ENCODE peak calls at places on chromosome 7, in six cellular contexts. R is H9, P is trophoblast cell, U is mesenchymal stem cell, J is H1, S is mesendoderm. Z is an unnamed sample.

GRCh38 chr7:22154130-22154529 is 202.8 kb downstream of the RAPGEF5 start:
- DNase-seq in U (no peak), S (peak), J (no peak), P (peak), R (no peak), Z (no peak)

GRCh38 chr7:27994639-27995038 is 186.0 kb downstream of the JAZF1 start:
- DNase-seq in S (no peak), U (peak), J (no peak), R (no peak), P (no peak), Z (peak)

GRCh38 chr7:107703219-107703618 is 40.7 kb upstream of the CBLL1 start:
- DNase-seq in J (no peak), S (no peak), P (no peak), R (no peak), U (no peak), Z (no peak)

GRCh38 chr7:140079121-140079536 is 16.4 kb upstream of the PARP12 start:
- DNase-seq in P (no peak), J (peak), U (peak), R (peak), S (peak), Z (peak)

GRCh38 chr7:84106291-84106690 is 88.3 kb downstream of the SEMA3A start:
- DNase-seq in P (peak), U (no peak), S (no peak), R (no peak), J (no peak), Z (no peak)

GRCh38 chr7:23383225-23383624 is 84.1 kb downstream of the MALSU1 start:
- DNase-seq in R (no peak), J (no peak), S (no peak), U (peak), P (no peak), Z (peak)

GRCh38 chr7:78734626-78735025 is 718.8 kb downstream of the MAGI2 start:
- DNase-seq in P (no peak), J (no peak), R (no peak), U (no peak), S (no peak), Z (no peak)

GRCh38 chr7:150363872-150364271 is 4.8 kb upstream of the REPIN1 start:
- DNase-seq in P (peak), S (no peak), J (no peak), R (no peak), U (no peak), Z (no peak)

GRCh38 chr7:31782411-31782991 is 95.5 kb downstream of the PPP1R17 start:
- DNase-seq in P (peak), S (peak), R (peak), U (peak), J (no peak), Z (peak)

GRCh38 chr7:149281508-149282330 is 19.7 kb downstream of the ZNF783 start:
- DNase-seq in U (no peak), J (no peak), R (no peak), P (no peak), S (no peak), Z (no peak)

GRCh38 chr7:73701357-73701995 is 18.0 kb downstream of the STX1A start:
- DNase-seq in P (peak), S (peak), J (peak), R (peak), U (peak), Z (peak)

GRCh38 chr7:131249003-131249402 is 78.7 kb upstream of the MKLN1 start:
- DNase-seq in J (no peak), S (peak), P (peak), U (peak), R (no peak), Z (peak)

GRCh38 chr7:42143605-42144252 is 93.3 kb downstream of the GLI3 start:
- DNase-seq in J (no peak), R (no peak), U (no peak), S (no peak), P (no peak), Z (peak)

GRCh38 chr7:86848226-86848625 is 204.5 kb downstream of the GRM3 start:
- DNase-seq in U (no peak), R (no peak), J (no peak), P (peak), S (no peak), Z (no peak)

GRCh38 chr7:130909161-130909836 is 175.3 kb upstream of the KLF14 start:
- DNase-seq in U (no peak), R (no peak), J (no peak), P (no peak), S (no peak), Z (no peak)

GRCh38 chr7:73809454-73810090 is 21.2 kb upstream of the CLDN4 start:
- DNase-seq in U (no peak), J (no peak), R (peak), P (peak), S (no peak), Z (no peak)

GRCh38 chr7:6395898-6396582 is 51.7 kb downstream of the DAGLB start:
- DNase-seq in U (no peak), J (no peak), S (no peak), R (no peak), P (no peak), Z (no peak)

GRCh38 chr7:74475243-74475986 is 21.7 kb downstream of the GTF2IRD1 start:
- DNase-seq in J (no peak), P (peak), S (no peak), R (no peak), U (no peak), Z (no peak)

GRCh38 chr7:140261522-140261921 is 84.7 kb upstream of the KDM7A start:
- DNase-seq in P (no peak), S (no peak), R (no peak), U (no peak), J (no peak), Z (no peak)

GRCh38 chr7:44381494-44382220 is 56.3 kb upstream of the CAMK2B start:
- DNase-seq in P (no peak), J (peak), S (no peak), R (peak), U (no peak), Z (no peak)

GRCh38 chr7:44380179-44380830 is 54.9 kb upstream of the CAMK2B start:
- DNase-seq in S (no peak), R (no peak), U (no peak), P (no peak), J (peak), Z (no peak)

GRCh38 chr7:44382459-44383300 is 57.3 kb upstream of the CAMK2B start:
- DNase-seq in R (peak), P (no peak), J (peak), U (peak), S (no peak), Z (peak)

GRCh38 chr7:44379366-44380178 is 54.2 kb upstream of the CAMK2B start:
- DNase-seq in U (peak), P (no peak), R (peak), J (peak), S (no peak), Z (peak)

GRCh38 chr7:44380831-44381493 is 55.6 kb upstream of the CAMK2B start:
- DNase-seq in J (peak), P (no peak), U (peak), R (peak), S (no peak), Z (peak)
- H4K8ac ChIP-seq in J (no peak), P (no peak), U (no peak), R (no peak), S (no peak), Z (peak)

GRCh38 chr7:265192-265997 is 24.6 kb upstream of the FOXL3 start:
- DNase-seq in U (no peak), S (no peak), J (no peak), P (no peak), R (no peak), Z (no peak)

GRCh38 chr7:266851-267840 is 22.8 kb upstream of the FOXL3 start:
- DNase-seq in P (peak), R (peak), J (peak), U (no peak), S (peak), Z (no peak)

GRCh38 chr7:264541-265191 is 25.3 kb upstream of the FOXL3 start:
- DNase-seq in J (no peak), P (no peak), U (no peak), R (no peak), S (no peak), Z (no peak)

GRCh38 chr7:268991-269390 is 21.0 kb upstream of the FOXL3 start:
- DNase-seq in J (no peak), R (no peak), S (no peak), U (no peak), P (no peak), Z (no peak)

GRCh38 chr7:265998-266850 is 23.7 kb upstream of the FOXL3 start:
- DNase-seq in U (no peak), P (no peak), R (no peak), J (no peak), S (no peak), Z (no peak)
- H4K8ac ChIP-seq in U (no peak), P (no peak), R (no peak), J (no peak), S (no peak), Z (no peak)

DNA sequence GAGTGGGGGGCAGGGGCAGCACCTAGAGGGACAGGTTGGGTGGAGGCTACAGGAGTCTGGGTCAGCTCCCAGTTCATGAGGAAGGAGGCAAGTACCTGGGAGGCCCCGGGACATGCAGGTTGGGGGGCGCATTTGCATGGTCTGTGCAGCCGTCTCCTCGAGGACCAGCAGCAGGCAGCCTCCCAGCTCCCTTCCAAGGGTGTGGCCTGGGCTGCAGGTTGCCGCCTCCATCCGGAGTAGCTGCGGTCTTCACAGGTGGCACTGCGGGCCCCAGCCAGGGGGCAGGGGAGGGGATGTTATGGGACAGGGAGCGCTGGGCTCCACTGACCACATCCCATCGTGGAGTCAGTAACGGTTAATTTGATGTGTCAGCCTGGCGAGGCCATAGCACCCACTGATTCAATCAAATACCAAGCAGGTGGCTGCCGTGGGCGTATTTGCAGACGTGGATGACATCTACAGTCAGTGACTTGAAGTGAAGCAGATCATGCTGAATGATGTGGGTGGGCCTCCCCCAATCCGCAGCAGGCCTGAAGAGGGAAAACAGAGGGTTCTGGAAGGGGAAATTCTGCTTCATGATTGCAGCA is 81.7 kb downstream of the PRKAG2 start:
- DNase-seq in R (no peak), S (no peak), J (no peak), U (no peak), P (peak), Z (no peak)
- H4K8ac ChIP-seq in R (no peak), S (no peak), J (no peak), U (no peak), P (no peak), Z (no peak)

DNA sequence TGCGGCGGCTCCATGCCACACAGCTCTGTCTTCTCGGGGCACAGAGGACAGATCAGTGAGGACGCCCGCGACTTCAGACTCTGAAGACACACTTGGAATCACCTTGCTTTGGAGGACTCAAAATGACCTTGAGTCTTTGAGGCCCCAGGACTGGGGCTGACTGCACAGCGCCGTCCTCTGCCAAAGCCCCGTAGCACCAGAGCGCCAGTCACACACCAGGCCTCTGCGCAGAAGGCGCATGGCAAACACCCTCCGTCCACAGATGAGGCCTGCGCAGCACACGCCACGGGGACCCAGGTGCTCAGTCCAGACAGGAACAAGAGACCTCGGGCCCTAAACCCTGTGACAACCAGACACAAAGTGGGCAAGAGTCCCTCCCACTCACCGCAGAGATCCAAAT is 134.7 kb downstream of the MAD1L1 start:
- DNase-seq in R (no peak), J (no peak), P (no peak), S (no peak), U (no peak), Z (no peak)
- H4K8ac ChIP-seq in R (no peak), J (peak), P (no peak), S (no peak), U (no peak), Z (no peak)

GRCh38 chr7:1434891-1435670 is 24.2 kb downstream of the MICALL2 start:
- DNase-seq in J (no peak), R (no peak), P (no peak), S (no peak), U (no peak), Z (no peak)

GRCh38 chr7:1433128-1433920 is 25.9 kb downstream of the MICALL2 start:
- DNase-seq in U (no peak), J (no peak), R (no peak), P (no peak), S (no peak), Z (no peak)

GRCh38 chr7:1432411-1433082 is 26.7 kb downstream of the MICALL2 start:
- DNase-seq in J (peak), P (peak), S (peak), R (peak), U (peak), Z (peak)

GRCh38 chr7:1436608-1437007 is 22.7 kb downstream of the MICALL2 start:
- DNase-seq in J (no peak), S (no peak), U (no peak), P (peak), R (no peak), Z (no peak)

DNA sequence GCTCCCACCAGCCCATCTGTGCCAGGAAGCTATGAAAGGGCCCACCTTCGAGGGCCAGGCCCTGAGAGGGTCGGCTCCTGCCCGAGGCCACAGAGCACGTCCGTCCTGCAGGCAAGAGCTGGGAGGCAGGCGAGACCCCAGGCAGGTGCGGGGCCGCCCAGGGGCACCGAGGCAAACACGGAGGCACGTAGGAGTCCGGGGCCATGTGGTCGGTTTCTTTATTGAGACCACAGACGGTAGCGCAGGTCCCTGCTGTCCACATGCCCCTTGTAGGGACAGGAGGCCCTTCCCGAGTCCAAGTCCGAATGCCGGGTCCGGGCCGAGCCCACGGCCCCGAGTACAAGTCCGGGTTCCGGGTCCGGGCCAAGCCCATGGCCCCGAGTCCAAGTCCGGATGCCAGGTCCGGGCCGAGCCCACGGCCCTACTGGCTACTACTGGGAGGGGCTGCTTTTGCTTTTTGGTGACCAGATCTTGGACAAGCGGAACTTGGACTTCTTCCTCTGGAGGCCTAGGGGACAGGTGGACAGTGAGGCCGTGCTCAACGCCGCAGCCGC is 25.0 kb downstream of the MICALL2 start:
- DNase-seq in R (no peak), U (no peak), S (no peak), J (no peak), P (no peak), Z (no peak)
- H4K8ac ChIP-seq in R (no peak), U (no peak), S (no peak), J (no peak), P (no peak), Z (no peak)

GRCh38 chr7:44956157-44956766 is 22.6 kb downstream of the MYO1G start:
- DNase-seq in R (no peak), S (no peak), P (no peak), U (no peak), J (no peak), Z (no peak)
- H4K8ac ChIP-seq in R (no peak), S (no peak), P (no peak), U (no peak), J (no peak), Z (no peak)

DNA sequence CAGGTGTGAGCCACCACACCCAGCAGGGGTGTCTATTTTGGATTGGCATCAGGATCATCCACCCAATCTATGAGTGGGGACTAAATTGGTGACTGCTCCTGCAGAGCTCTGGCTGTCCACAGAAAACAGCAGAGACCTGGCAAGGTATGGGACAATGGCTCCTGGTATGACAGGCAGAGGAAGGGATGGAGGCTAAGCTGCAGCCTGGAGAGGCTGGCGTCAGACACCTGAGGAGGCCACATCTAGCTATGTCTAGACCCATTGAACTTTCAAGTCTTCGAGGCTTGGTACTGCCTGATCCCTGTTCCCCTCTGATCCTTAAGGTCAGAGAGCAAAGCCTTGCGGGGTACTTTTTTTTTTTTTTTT is 3.2 kb upstream of the SERPINE1 start:
- DNase-seq in S (no peak), U (no peak), P (peak), J (no peak), R (no peak), Z (no peak)
- H4K8ac ChIP-seq in S (no peak), U (peak), P (peak), J (no peak), R (no peak), Z (peak)

GRCh38 chr7:2010551-2011265 is 222.0 kb downstream of the MAD1L1 start:
- DNase-seq in S (no peak), R (no peak), U (no peak), P (no peak), J (no peak), Z (no peak)
- H4K8ac ChIP-seq in S (no peak), R (no peak), U (no peak), P (no peak), J (no peak), Z (no peak)

GRCh38 chr7:1533569-1534329 is 3.2 kb downstream of the MAFK start:
- DNase-seq in S (peak), U (peak), R (no peak), P (peak), J (no peak), Z (peak)
- H4K8ac ChIP-seq in S (no peak), U (peak), R (no peak), P (peak), J (peak), Z (peak)